ENCODE peak calls at places on chromosomes 3 and 15, in five cellular contexts. J, Q, Y, I and H are unnamed samples.

GRCh38 chr15:37253877-37254276 is 153.5 kb upstream of the MEIS2 start:
- DNase-seq in J (no peak), Q (no peak), I (no peak), Y (no peak), H (no peak)

GRCh38 chr3:76044601-76045600 is 259.6 kb upstream of the ZNF717 start:
- DNase-seq in Y (no peak), J (no peak), I (no peak), Q (peak; percentile 76), H (no peak)

GRCh38 chr15:63358296-63359029 is 23.2 kb downstream of the CA12 start:
- DNase-seq in Y (no peak), J (no peak), I (no peak), Q (no peak), H (no peak)

GRCh38 chr3:115659861-115660260 is 36.6 kb downstream of the GAP43 start:
- DNase-seq in Y (no peak), I (no peak), J (no peak), Q (no peak), H (no peak)

GRCh38 chr3:26624209-26624775 is 1.7 kb downstream of the LRRC3B start:
- DNase-seq in Y (no peak), J (no peak), I (no peak), Q (peak; percentile 76), H (peak; percentile 83)

GRCh38 chr3:152595975-152596832 is 238.7 kb upstream of the P2RY1 start:
- DNase-seq in I (peak; percentile 44), J (peak; percentile 30), Y (no peak), Q (no peak), H (no peak)

GRCh38 chr3:13149331-13150203 is 76.3 kb upstream of the IQSEC1 start:
- DNase-seq in I (no peak), Y (no peak), J (no peak), Q (peak; percentile 35), H (peak; percentile 75)

GRCh38 chr3:64539451-64540196 is 148.2 kb downstream of the ADAMTS9 start:
- DNase-seq in Q (no peak), J (no peak), Y (no peak), I (peak; percentile 77), H (no peak)

GRCh38 chr3:185470323-185470722 is 28.5 kb downstream of the TMEM41A start:
- DNase-seq in I (no peak), Q (peak; percentile 64), J (no peak), Y (no peak), H (peak; percentile 59)

GRCh38 chr3:95654567-95655362 is 1159.6 kb upstream of the EPHA6 start:
- DNase-seq in Q (no peak), Y (no peak), I (no peak), J (no peak), H (no peak)

GRCh38 chr3:19016846-19017245 is 131.5 kb upstream of the KCNH8 start:
- DNase-seq in I (no peak), Q (no peak), J (no peak), Y (no peak), H (no peak)

GRCh38 chr3:38479431-38480092 is 16.6 kb upstream of the EXOG start:
- DNase-seq in Q (peak; percentile 83), Y (no peak), I (peak; percentile 59), J (peak; percentile 63), H (peak; percentile 85)

GRCh38 chr3:46913644-46914043 is 36.1 kb downstream of the PTH1R start:
- DNase-seq in J (no peak), Y (no peak), Q (no peak), I (peak; percentile 20), H (no peak)

GRCh38 chr15:90078965-90079364 is 23.3 kb downstream of the IDH2 start:
- DNase-seq in I (no peak), Y (no peak), Q (peak; percentile 58), J (no peak), H (no peak)

GRCh38 chr3:122233109-122233952 is 49.9 kb downstream of the CASR start:
- DNase-seq in Q (no peak), I (no peak), Y (no peak), J (peak; percentile 35), H (no peak)

GRCh38 chr3:3119393-3119851 is 7.3 kb upstream of the TRNT1 start:
- DNase-seq in I (no peak), Q (no peak), J (no peak), Y (no peak), H (no peak)

GRCh38 chr3:16658004-16658932 is 53.0 kb upstream of the DAZL start:
- DNase-seq in Y (no peak), Q (peak; percentile 84), J (no peak), I (no peak), H (peak; percentile 22)

GRCh38 chr3:29642393-29643033 is 361.6 kb downstream of the RBMS3 start:
- DNase-seq in I (no peak), Y (no peak), Q (no peak), J (no peak), H (no peak)

GRCh38 chr3:42442640-42443039 is 32.2 kb upstream of the LYZL4 start:
- DNase-seq in I (no peak), Q (peak; percentile 78), Y (no peak), J (peak; percentile 33), H (no peak)

GRCh38 chr3:42443819-42444436 is 33.5 kb upstream of the LYZL4 start:
- DNase-seq in Y (peak; percentile 59), I (peak; percentile 71), J (peak; percentile 84), Q (peak; percentile 98), H (peak; percentile 84)

GRCh38 chr3:42443292-42443691 is 32.9 kb upstream of the LYZL4 start:
- DNase-seq in I (no peak), Q (peak; percentile 58), Y (no peak), J (no peak), H (no peak)

GRCh38 chr3:42447481-42447880 is 37.1 kb upstream of the LYZL4 start:
- DNase-seq in Y (no peak), Q (no peak), J (no peak), I (no peak), H (no peak)

DNA sequence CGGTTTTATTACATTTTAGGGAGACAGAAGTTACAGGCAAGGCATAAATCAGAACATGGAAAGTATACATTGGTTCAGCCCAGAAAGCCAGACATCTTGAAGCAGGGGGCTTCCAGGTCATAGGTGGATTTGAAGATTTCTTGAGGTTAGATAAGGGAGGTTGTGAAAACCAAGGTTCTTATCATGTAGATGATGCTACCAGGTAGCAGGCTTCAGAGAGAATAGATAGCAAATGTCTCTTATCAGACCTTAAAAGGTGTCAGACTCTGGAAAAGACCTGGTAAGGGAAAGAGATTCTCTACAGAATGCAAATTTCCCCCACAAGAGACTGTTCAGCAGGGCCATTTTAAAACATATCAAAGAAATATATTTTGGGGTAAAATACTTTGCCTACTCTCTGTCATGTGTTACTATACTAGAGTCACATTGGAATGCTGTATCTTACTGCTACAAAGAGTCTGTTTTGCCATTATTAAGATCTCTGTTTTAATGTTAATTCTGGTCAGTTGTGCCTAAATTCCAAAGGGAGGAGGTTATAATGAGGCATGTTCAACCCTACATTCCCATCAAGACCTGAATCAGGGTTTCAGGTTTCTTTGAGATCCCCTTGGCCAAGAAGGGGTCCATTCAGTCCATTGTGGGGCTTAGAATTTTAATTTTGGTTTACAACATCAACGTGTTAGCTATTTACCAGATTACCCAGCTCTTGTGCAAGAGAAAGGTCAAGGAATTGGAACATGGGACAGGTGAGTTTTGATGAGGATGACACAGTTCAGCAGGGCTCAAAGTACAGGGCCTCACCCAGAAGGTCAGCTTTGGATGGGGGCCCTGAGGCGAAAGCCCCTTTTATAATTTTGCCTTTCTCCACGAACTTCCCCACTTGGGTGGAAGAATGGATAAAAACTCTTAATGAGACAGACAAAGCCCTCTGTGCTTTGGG is 36.0 kb upstream of the LYZL4 start:
- DNase-seq in J (no peak), Q (peak; percentile 54), I (no peak), Y (no peak), H (no peak)
- H3K4me3 ChIP-seq in J (no peak overlapping the region), Q (peak overlapping the region; percentile 32), I (no peak overlapping the region), Y (no peak overlapping the region), H (no peak overlapping the region)

DNA sequence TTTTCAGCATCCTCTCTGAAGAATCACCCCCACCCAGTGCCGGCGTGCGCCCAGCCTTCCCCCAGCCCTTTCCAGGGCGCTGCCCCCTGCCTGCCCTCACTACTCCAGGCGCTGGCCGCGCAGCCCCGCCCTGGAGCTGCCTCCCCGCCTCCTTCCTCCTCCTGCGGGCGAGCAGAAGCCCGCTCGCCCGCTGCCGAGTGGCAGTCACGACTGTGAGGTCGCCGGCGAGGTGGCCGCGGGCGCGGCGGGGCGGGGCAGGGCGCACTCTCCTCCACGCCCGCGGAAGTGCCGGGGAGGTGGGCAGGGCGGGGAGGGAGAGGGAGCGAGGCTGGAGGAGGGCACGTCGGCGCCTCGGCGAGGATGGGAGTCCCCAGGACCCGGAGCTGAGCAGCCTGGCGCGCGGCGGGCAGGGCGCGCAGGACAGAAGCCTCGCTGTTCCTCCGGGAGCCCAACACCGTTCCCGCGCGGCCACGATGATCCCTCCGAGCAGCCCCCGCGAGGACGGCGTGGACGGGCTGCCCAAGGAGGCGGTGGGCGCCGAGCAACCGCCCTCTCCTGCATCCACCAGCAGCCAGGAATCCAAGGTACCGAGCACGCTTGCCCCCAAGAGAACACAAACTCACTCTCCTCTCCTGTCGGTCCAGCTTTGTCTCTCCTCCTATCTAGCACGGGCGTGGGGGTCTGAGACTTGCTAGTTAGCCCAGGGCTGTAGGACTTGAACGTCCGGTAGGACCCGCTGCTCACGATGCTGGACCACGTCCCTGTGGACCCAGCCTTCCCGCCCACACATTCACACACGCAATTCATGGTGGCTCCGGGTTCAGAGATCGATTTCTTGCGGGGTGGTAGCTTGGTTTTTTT is at the start of gene STAC:
- DNase-seq in Q (peak; percentile 86), J (peak; percentile 33), Y (peak; percentile 60), I (peak; percentile 17), H (peak; percentile 81)
- H3K27me3 ChIP-seq in Q (peaks cover 44% of the 10 kb centered on the region), J (no peaks in the 10 kb centered on the region), Y (no peaks in the 10 kb centered on the region), I (no peaks in the 10 kb centered on the region), H (peaks cover 7% of the 10 kb centered on the region)

GRCh38 chr15:57288926-57289650 is 87.2 kb upstream of the CGNL1 start:
- DNase-seq in Q (no peak), Y (no peak), J (no peak), I (no peak), H (no peak)

GRCh38 chr15:57284535-57284934 is 91.8 kb upstream of the CGNL1 start:
- DNase-seq in I (no peak), J (no peak), Q (no peak), Y (no peak), H (no peak)

GRCh38 chr15:57283774-57284508 is 92.4 kb upstream of the CGNL1 start:
- DNase-seq in I (peak; percentile 31), J (no peak), Y (no peak), Q (no peak), H (no peak)

GRCh38 chr15:57285386-57285785 is 90.9 kb upstream of the CGNL1 start:
- DNase-seq in J (no peak), Y (no peak), I (no peak), Q (no peak), H (no peak)

GRCh38 chr15:57286446-57287127 is 89.7 kb upstream of the CGNL1 start:
- DNase-seq in I (no peak), Q (no peak), J (no peak), Y (no peak), H (peak; percentile 19)
- H3K36me3 ChIP-seq in I (no peaks in the 10 kb centered on the region), Q (peaks cover 80% of the 10 kb centered on the region), J (peaks cover 18% of the 10 kb centered on the region), Y (no peaks in the 10 kb centered on the region), H (peaks cover 5% of the 10 kb centered on the region)

DNA sequence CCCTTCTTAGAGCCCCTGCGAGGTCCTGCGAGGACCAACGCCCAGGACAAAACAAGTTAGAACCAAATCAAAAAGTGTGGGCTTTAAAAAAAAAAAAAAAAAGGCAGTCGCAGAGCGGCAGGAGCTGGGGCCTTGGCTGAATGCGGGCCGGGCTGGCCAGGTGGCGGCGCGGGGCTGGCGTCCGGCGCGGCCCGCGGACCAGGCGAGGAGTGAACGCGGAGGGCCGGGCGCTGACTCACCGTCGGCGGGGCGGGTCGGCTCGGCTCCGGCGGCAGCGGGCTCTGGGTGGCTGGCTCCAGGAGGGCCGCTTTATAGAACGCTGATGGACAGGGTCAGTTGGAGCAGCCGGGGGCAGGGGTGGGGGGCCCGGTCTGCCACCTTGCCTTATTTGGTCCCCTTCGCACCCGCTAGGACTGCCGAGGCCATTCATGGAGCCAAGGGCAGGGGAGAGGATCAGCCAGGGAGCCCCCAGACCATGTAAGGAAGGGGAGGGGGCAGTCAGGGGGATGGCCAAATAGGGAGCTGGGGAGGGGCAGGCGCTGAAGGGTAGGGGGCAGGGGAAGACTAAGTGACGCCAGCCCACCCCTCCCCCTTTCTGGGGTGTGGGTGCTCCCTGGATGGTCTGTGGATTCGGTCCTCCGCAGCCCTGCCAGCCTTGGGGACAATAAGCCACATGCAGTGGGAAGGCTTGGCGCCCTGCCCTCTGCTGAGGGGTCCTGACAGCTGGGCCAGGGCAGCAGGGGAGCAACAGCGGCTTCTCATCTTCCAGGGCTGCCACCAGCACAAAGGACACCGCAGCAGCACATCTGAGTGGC is at the start of gene ACTC1:
- DNase-seq in I (peak; percentile 48), Q (peak; percentile 90), Y (no peak), J (no peak), H (peak; percentile 87)
- H3K4me3 ChIP-seq in I (peak within 1 kb of the TSS; percentile 25), Q (no peak within 1 kb of the TSS), Y (no peak within 1 kb of the TSS), J (no peak within 1 kb of the TSS), H (peak within 1 kb of the TSS; percentile 37)